ENCODE peak calls at places on chromosomes 6 and 20, in eight cellular contexts. C is activated naive CD4-positive, alpha-beta T cell treated with Interleukin-2 at 50 U/mL for 16 hours; Y is Ammon's horn; G is AG20443; D is T-helper 9 cell; N is kidney epithelial cell; J is AG08396; F is esophagus muscularis mucosa. A is an unnamed sample.

GRCh38 chr6:2529217-2529719 is 221.5 kb downstream of the MYLK4 start:
- DNase-seq in C (no peak), Y (no peak), G (no peak), D (no peak), N (no peak), J (no peak), F (no peak), A (no peak)

GRCh38 chr20:18611492-18611891 is 23.6 kb downstream of the DTD1 start:
- DNase-seq in C (no peak), Y (no peak), G (no peak), D (no peak), N (no peak), J (no peak), F (peak), A (no peak)

GRCh38 chr6:109454483-109455160 is 950 bp downstream of the MICAL1 start:
- DNase-seq in C (peak), Y (peak), G (peak), D (peak), N (no peak), J (peak), F (no peak), A (no peak)

GRCh38 chr6:35181933-35182612 is 31.7 kb upstream of the SCUBE3 start:
- DNase-seq in C (no peak), Y (no peak), G (peak), D (no peak), N (no peak), J (peak), F (no peak), A (no peak)

GRCh38 chr6:75752365-75752764 is 3.3 kb downstream of the MYO6 start:
- DNase-seq in C (no peak), Y (no peak), G (no peak), D (no peak), N (no peak), J (no peak), F (no peak), A (no peak)

GRCh38 chr6:3607171-3607570 is 144.3 kb downstream of the PXDC1 start:
- DNase-seq in C (no peak), Y (no peak), G (no peak), D (no peak), N (no peak), J (no peak), F (no peak), A (no peak)

GRCh38 chr20:58956078-58956477 is 25.0 kb upstream of the NELFCD start:
- DNase-seq in C (no peak), Y (no peak), G (no peak), D (no peak), N (no peak), J (no peak), F (peak), A (no peak)

GRCh38 chr20:5402903-5403531 is 86.3 kb upstream of the PROKR2 start:
- DNase-seq in C (no peak), Y (no peak), G (peak), D (no peak), N (no peak), J (peak), F (peak), A (peak)

GRCh38 chr6:7131390-7131789 is 23.6 kb downstream of the RREB1 start:
- DNase-seq in C (no peak), Y (no peak), G (no peak), D (no peak), N (no peak), J (no peak), F (no peak), A (no peak)

GRCh38 chr20:6074145-6074561 is 20.3 kb upstream of the LRRN4 start:
- DNase-seq in C (no peak), Y (no peak), G (peak), D (no peak), N (no peak), J (no peak), F (no peak), A (no peak)

GRCh38 chr6:163529605-163530004 is 115.1 kb downstream of the QKI start:
- DNase-seq in C (no peak), Y (no peak), G (peak), D (no peak), N (peak), J (peak), F (no peak), A (no peak)

GRCh38 chr6:108872001-108872974 is 24.1 kb downstream of the ARMC2 start:
- DNase-seq in C (peak), Y (peak), G (peak), D (peak), N (no peak), J (no peak), F (no peak), A (no peak)

GRCh38 chr6:25280617-25280990 is 1.4 kb downstream of the CARMIL1 start:
- DNase-seq in C (no peak), Y (no peak), G (no peak), D (no peak), N (no peak), J (peak), F (no peak), A (no peak)

GRCh38 chr20:51695574-51696303 is 72.5 kb downstream of the ATP9A start:
- DNase-seq in C (peak), Y (no peak), G (peak), D (no peak), N (peak), J (peak), F (no peak), A (no peak)

GRCh38 chr6:7727150-7727950 is 1.5 kb downstream of the BMP6 start:
- DNase-seq in C (no peak), Y (no peak), G (peak), D (no peak), N (no peak), J (peak), F (peak), A (peak)

GRCh38 chr6:37582309-37582708 is 82.6 kb upstream of the CCDC167 start:
- DNase-seq in C (no peak), Y (no peak), G (no peak), D (no peak), N (no peak), J (no peak), F (no peak), A (peak)

A was measured in progenitor cell of endocrine pancreas.